ENCODE peak calls at places on chromosomes 1 and 21, in ten cellular contexts. F is CD8-positive, alpha-beta T cell; N is upper lobe of right lung; L is cardiac muscle cell; V is PC-9; T is psoas muscle; J is spleen; O is transverse colon; H is ovary; P is colonic mucosa. Q is an unnamed sample. For H3K4me1 and H3K9me3, the result is how much of the 10 kb centered on the place peaks cover.

GRCh38 chr21:34836103-34836932 is 167.5 kb downstream of the CLIC6 start:
- DNase-seq in N (peak), F (no peak), H (peak), J (no peak), O (peak), P (no peak), V (peak), L (no peak), T (peak), Q (peak)

GRCh38 chr1:226778657-226779058 is 39.6 kb upstream of the ITPKB start:
- DNase-seq in J (no peak), O (peak), P (peak), T (no peak), L (no peak), H (peak), N (no peak), V (no peak), F (no peak), Q (no peak)

GRCh38 chr1:235083589-235084323 is 44.9 kb downstream of the TOMM20 start:
- DNase-seq in V (peak), H (peak), F (peak), T (peak), J (peak), O (peak), N (peak), L (peak), P (peak), Q (peak)

GRCh38 chr1:91650764-91651163 is 150.1 kb downstream of the CDC7 start:
- DNase-seq in F (no peak), O (peak), H (peak), N (no peak), J (no peak), P (peak), L (no peak), T (peak), V (peak), Q (no peak)

GRCh38 chr1:204868340-204868700 is 2.3 kb upstream of the NFASC start:
- DNase-seq in P (no peak), J (no peak), T (peak), O (no peak), F (no peak), N (no peak), L (no peak), V (no peak), H (no peak), Q (no peak)

GRCh38 chr1:18413906-18414305 is 66.8 kb upstream of the KLHDC7A start:
- DNase-seq in N (no peak), J (no peak), F (no peak), O (peak), T (no peak), H (no peak), L (no peak), P (peak), V (peak), Q (no peak)

GRCh38 chr1:29682918-29683314 is 446.6 kb downstream of the PTPRU start:
- DNase-seq in T (no peak), O (no peak), J (no peak), H (no peak), P (no peak), V (no peak), F (no peak), L (peak), N (peak), Q (no peak)

GRCh38 chr1:109493227-109493626 is 667 bp upstream of the CYB561D1 start:
- DNase-seq in H (no peak), N (no peak), P (no peak), T (no peak), J (no peak), V (no peak), F (no peak), L (no peak), O (no peak), Q (no peak)

GRCh38 chr1:26598890-26599289 is 69.3 kb downstream of the RPS6KA1 start:
- DNase-seq in L (no peak), P (no peak), F (no peak), N (no peak), O (no peak), V (no peak), J (no peak), T (no peak), H (no peak), Q (no peak)

GRCh38 chr1:94553931-94554330 is 12.4 kb upstream of the F3 start:
- DNase-seq in N (no peak), F (no peak), O (no peak), J (no peak), H (no peak), P (no peak), V (peak), T (no peak), L (no peak), Q (no peak)

GRCh38 chr1:162678439-162678838 is 46.2 kb downstream of the DDR2 start:
- DNase-seq in J (no peak), N (no peak), H (peak), T (no peak), L (no peak), P (no peak), F (no peak), O (no peak), V (no peak), Q (no peak)

GRCh38 chr1:112894561-112895011 is 61.4 kb downstream of the SLC16A1 start:
- DNase-seq in N (no peak), L (no peak), F (no peak), T (no peak), H (no peak), J (no peak), O (no peak), V (no peak), P (no peak), Q (no peak)

GRCh38 chr1:3470650-3471355 is 16.3 kb downstream of the ARHGEF16 start:
- DNase-seq in F (no peak), N (peak), T (peak), P (no peak), V (no peak), L (no peak), H (no peak), J (peak), O (no peak), Q (peak)

GRCh38 chr1:195053478-195053877 is 1554.8 kb downstream of the KCNT2 start:
- DNase-seq in T (no peak), F (no peak), V (no peak), O (no peak), J (no peak), L (no peak), H (no peak), P (no peak), N (no peak), Q (no peak)

GRCh38 chr1:184504012-184504694 is 117.3 kb downstream of the C1orf21 start:
- DNase-seq in P (no peak), V (no peak), F (no peak), J (no peak), N (no peak), L (no peak), H (no peak), O (no peak), T (no peak), Q (no peak)

GRCh38 chr1:167474191-167474641 is 44.1 kb downstream of the CD247 start:
- DNase-seq in P (no peak), T (no peak), N (peak), V (no peak), O (no peak), J (no peak), H (no peak), L (no peak), F (peak), Q (no peak)

GRCh38 chr1:205370780-205371179 is 14.1 kb upstream of the KLHDC8A start:
- DNase-seq in O (no peak), H (no peak), N (no peak), V (no peak), J (no peak), T (no peak), L (no peak), F (no peak), P (no peak), Q (no peak)

GRCh38 chr21:43731476-43731875 is 12.5 kb downstream of the PDXK start:
- DNase-seq in J (no peak), P (peak), H (no peak), L (no peak), T (no peak), N (no peak), O (no peak), F (no peak), V (no peak), Q (no peak)

GRCh38 chr1:77126309-77126708 is 92.9 kb downstream of the PIGK start:
- DNase-seq in H (peak), T (no peak), L (peak), F (no peak), V (peak), N (no peak), J (no peak), O (no peak), P (no peak), Q (no peak)

GRCh38 chr1:203650012-203650836 is 23.6 kb downstream of the ATP2B4 start:
- DNase-seq in O (peak), F (peak), N (peak), T (peak), H (peak), L (peak), V (peak), J (peak), P (peak), Q (peak)

GRCh38 chr1:43525995-43526394 is 4.7 kb upstream of the PTPRF start:
- DNase-seq in P (no peak), N (peak), H (no peak), T (no peak), L (no peak), J (peak), V (peak), O (no peak), F (no peak), Q (no peak)

GRCh38 chr1:102970496-102971078 is 137.7 kb downstream of the COL11A1 start:
- DNase-seq in T (no peak), V (peak), P (no peak), N (no peak), J (no peak), F (no peak), O (no peak), H (no peak), L (peak), Q (no peak)

DNA sequence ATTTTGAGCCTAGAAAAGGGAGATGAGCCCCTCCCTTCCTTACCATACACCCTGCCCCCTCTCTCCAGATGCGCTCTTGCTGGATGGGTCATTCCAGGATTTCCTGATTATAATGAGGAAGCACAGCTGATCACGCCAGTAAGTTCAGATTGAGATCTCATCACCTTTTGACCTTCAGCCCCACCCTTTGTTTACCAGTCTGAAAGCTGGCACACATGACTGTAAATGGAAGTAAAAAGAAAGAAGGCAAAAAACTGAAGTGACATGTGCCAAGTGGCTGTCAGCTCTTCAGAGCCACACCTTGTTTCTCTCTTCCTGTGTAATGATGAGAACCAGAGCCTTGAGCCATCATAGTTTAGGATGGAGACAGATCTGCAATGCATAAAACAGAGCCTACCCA is 27.9 kb downstream of the S1PR1 start:
- DNase-seq in V (peak), T (no peak), H (no peak), F (no peak), N (no peak), J (no peak), P (peak), L (peak), O (peak), Q (no peak)
- H3K4me1 ChIP-seq in V (under half), T (under half), H (under half), F (half or more), N (under half), J (under half), P (under half), L (under half), O (under half), Q (under half)

GRCh38 chr1:223713546-223714420 is 1.4 kb downstream of the CAPN2 start:
- DNase-seq in V (peak), T (no peak), L (no peak), F (no peak), H (no peak), N (no peak), O (peak), J (no peak), P (peak), Q (no peak)
- H3K9me3 ChIP-seq in V (under half), T (under half), L (under half), F (under half), H (under half), N (under half), O (under half), J (under half), P (under half), Q (under half)

DNA sequence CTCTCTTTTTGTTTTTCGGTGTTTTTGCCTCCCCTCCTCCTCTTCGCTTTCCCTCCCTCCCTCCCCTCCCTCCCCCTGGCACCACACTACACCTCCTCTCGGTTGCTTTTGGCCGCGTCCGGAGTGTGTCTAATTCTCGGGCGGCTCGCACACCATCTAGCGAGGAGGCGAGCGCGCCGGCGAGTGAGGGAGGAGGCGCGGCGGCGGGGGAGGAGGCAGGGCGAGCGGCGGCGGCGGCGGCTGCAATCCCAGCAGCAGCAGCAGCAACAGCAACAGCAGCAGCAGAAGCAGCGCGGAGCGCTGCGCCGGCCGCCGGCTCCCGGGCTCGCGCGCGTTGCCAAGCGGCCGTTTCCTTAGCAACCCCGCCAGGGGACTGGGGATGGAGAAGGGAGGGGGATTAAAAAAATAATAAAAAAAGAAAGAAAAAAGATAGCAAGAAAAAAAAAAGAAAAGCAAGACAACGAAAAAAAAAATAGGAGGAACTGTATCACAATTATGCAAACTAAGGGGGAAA is 408 bp upstream of the NEGR1 start:
- DNase-seq in T (peak), N (peak), L (peak), F (peak), P (peak), H (peak), J (peak), O (peak), V (peak), Q (peak)
- TF ChIP-seq CTCF in T (no peak), N (no peak), L (no peak), F (no peak), P (no peak), H (no peak), J (no peak), O (no peak), V (no peak), Q (no peak)

GRCh38 chr1:154446292-154446691 is 41.1 kb downstream of the IL6R start:
- DNase-seq in H (peak), N (no peak), P (no peak), L (no peak), O (no peak), F (no peak), J (no peak), V (no peak), T (no peak), Q (no peak)
- H3K4me1 ChIP-seq in H (under half), N (under half), P (under half), L (under half), O (under half), F (under half), J (under half), V (under half), T (under half), Q (under half)

GRCh38 chr1:152566681-152567080 is at the start of gene LCE3E:
- DNase-seq in H (no peak), T (no peak), F (no peak), V (no peak), P (no peak), O (no peak), N (no peak), J (no peak), L (no peak), Q (no peak)

GRCh38 chr1:152565535-152566215 is 905 bp downstream of the LCE3E start:
- DNase-seq in L (no peak), O (no peak), N (no peak), V (no peak), T (no peak), J (no peak), F (no peak), P (no peak), H (no peak), Q (no peak)

DNA sequence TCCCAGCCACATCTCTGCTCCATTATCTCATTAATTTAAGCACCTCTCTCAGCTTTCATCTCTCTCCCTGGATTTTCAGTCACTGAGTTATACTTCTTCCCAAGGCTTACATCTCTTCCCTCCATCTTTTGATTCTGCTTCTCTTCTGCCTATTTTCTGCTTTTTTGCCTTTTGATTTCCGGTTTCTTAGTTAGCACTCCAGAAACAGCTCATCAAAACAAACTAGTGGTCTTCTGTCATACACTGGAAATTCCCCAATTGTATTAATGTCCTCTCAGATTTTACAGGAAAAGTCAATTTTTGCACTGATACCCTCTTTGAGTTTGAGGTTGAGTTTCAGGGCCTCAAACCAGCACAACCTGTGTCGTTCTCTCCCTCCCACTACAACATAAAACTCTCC is 1.5 kb downstream of the LCE3E start:
- DNase-seq in O (no peak), H (no peak), J (no peak), N (no peak), L (no peak), F (no peak), T (no peak), V (no peak), P (no peak), Q (no peak)
- H3K9me3 ChIP-seq in O (under half), H (under half), J (under half), N (under half), L (under half), F (under half), T (under half), V (under half), P (under half), Q (under half)

DNA sequence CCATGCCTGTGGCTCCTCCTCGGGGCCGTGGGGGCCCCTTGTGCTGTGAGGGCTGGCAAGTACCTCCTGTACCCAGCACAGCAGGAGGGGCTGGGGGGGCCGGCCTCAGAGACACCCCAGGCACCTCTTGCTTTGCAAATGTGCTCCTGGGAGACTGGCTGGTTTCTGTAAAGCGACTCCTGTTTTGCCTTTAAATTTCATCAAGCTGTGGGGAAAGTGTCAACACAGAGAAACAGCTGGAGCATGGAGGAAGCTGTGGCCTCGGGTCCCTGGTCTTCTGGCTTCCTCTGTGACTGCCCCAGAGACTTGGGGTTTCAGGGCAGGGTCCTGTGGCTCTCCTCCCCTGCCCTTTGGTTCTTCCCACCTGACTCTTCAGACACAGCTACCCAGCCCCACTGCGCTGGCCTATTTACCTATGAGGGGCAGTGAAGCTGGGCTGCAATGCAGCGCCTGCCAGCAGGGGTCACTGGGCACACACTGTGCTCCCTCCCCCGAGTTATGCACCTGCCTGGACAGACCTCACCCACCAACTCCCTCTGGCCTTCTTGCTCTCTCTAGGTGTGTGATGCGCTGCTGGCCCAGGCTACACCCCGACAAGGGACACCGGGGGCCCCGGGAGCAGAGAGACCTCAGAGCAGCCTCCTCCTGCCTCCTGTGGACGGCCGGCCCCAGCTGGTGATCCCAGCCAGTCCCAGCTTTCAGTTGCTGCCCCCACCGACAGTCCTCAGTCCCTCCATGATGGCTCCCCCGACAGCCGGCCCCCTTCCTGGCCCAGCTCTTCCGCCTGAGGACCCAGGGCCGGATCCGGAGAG is 17.6 kb upstream of the PEX10 start:
- DNase-seq in J (no peak), P (no peak), F (no peak), L (no peak), T (no peak), H (no peak), O (no peak), N (no peak), V (no peak), Q (no peak)
- TF ChIP-seq CTCF in J (no peak), P (peak), F (no peak), L (peak), T (no peak), H (no peak), O (no peak), N (no peak), V (peak), Q (no peak)

GRCh38 chr1:209387969-209388329 is 195.6 kb upstream of the CAMK1G start:
- DNase-seq in P (no peak), T (no peak), J (no peak), L (no peak), V (peak), O (no peak), H (no peak), F (no peak), N (no peak), Q (no peak)

GRCh38 chr1:209388358-209388757 is 195.2 kb upstream of the CAMK1G start:
- DNase-seq in L (no peak), V (no peak), H (no peak), O (no peak), T (no peak), N (no peak), F (no peak), J (no peak), P (no peak), Q (no peak)

GRCh38 chr1:209389258-209389657 is 194.3 kb upstream of the CAMK1G start:
- DNase-seq in N (no peak), O (no peak), T (no peak), L (no peak), F (no peak), V (peak), H (no peak), P (no peak), J (no peak), Q (no peak)

GRCh38 chr1:209386156-209386555 is 197.4 kb upstream of the CAMK1G start:
- DNase-seq in N (no peak), F (no peak), O (no peak), T (no peak), V (no peak), J (no peak), L (no peak), P (no peak), H (no peak), Q (no peak)

GRCh38 chr1:209387271-209387968 is 196.1 kb upstream of the CAMK1G start:
- DNase-seq in V (peak), H (no peak), L (no peak), P (no peak), T (no peak), F (no peak), O (no peak), N (no peak), J (no peak), Q (no peak)
- H3K4me1 ChIP-seq in V (half or more), H (under half), L (under half), P (under half), T (under half), F (under half), O (under half), N (under half), J (under half), Q (under half)

GRCh38 chr1:5763971-5764370 is 228.3 kb downstream of the NPHP4 start:
- DNase-seq in J (no peak), H (no peak), L (no peak), F (no peak), N (no peak), P (no peak), V (no peak), T (no peak), O (no peak), Q (peak)
- H3K9me3 ChIP-seq in J (under half), H (under half), L (under half), F (under half), N (under half), P (under half), V (under half), T (under half), O (under half), Q (under half)

GRCh38 chr21:31509108-31510017 is 150.1 kb upstream of the SOD1 start:
- DNase-seq in N (no peak), O (peak), P (peak), L (no peak), V (peak), T (no peak), J (no peak), F (peak), H (no peak), Q (no peak)
- TF ChIP-seq CTCF in N (no peak), O (no peak), P (no peak), L (peak), V (peak), T (no peak), J (peak), F (peak), H (no peak), Q (peak)